ENCODE peak calls at places on chromosomes 7 and 10, in six cellular contexts. C is spleen, K is HCT116, R is HepG2, O is sigmoid colon, L is H54. D is an unnamed sample.

GRCh38 chr7:2444476-2444875 is 31.7 kb downstream of the GRIFIN start:
- DNase-seq in O (peak), K (no peak), L (no peak), C (no peak), R (no peak), D (no peak)

GRCh38 chr7:73718905-73719805 is at the start of gene STX1A:
- DNase-seq in C (peak), O (peak), K (no peak), L (peak), R (peak), D (no peak)

GRCh38 chr7:102297487-102298218 is 11.0 kb downstream of the SH2B2 start:
- DNase-seq in L (no peak), K (no peak), O (no peak), R (no peak), C (no peak), D (no peak)

GRCh38 chr7:28813238-28813962 is 144.7 kb downstream of the TRIL start:
- DNase-seq in R (no peak), O (no peak), L (no peak), C (no peak), K (no peak), D (no peak)

GRCh38 chr7:100215895-100216294 is 3.9 kb upstream of the PVRIG start:
- DNase-seq in C (peak), O (peak), L (no peak), R (no peak), K (no peak), D (no peak)

GRCh38 chr10:95517536-95518454 is 43.4 kb downstream of the SORBS1 start:
- DNase-seq in O (no peak), L (peak), C (no peak), K (no peak), R (peak), D (no peak)

GRCh38 chr7:19302731-19303130 is 157.5 kb upstream of the FERD3L start:
- DNase-seq in R (no peak), C (no peak), O (no peak), K (no peak), L (no peak), D (no peak)

GRCh38 chr7:99843808-99844207 is 16.0 kb downstream of the CYP3A43 start:
- DNase-seq in K (no peak), O (no peak), L (no peak), C (no peak), R (peak), D (no peak)

GRCh38 chr10:101495324-101495925 is 92.6 kb downstream of the POLL start:
- DNase-seq in R (peak), L (no peak), O (no peak), K (peak), C (no peak), D (peak)

GRCh38 chr10:127343831-127344230 is 147.4 kb upstream of the INSYN2A start:
- DNase-seq in R (no peak), O (no peak), L (no peak), C (no peak), K (no peak), D (no peak)

GRCh38 chr10:11448190-11448544 is 163.3 kb downstream of the USP6NL start:
- DNase-seq in O (no peak), L (no peak), R (no peak), K (no peak), C (no peak), D (no peak)

GRCh38 chr7:26156454-26157365 is 4.7 kb downstream of the NFE2L3 start:
- DNase-seq in L (peak), K (peak), O (no peak), R (peak), C (no peak), D (peak)

GRCh38 chr10:2329082-2329481 is 591.8 kb upstream of the ADARB2 start:
- DNase-seq in R (no peak), C (no peak), L (no peak), K (no peak), O (no peak), D (no peak)

GRCh38 chr10:4344544-4344994 is 481.4 kb upstream of the AKR1E2 start:
- DNase-seq in C (no peak), L (peak), R (no peak), K (peak), O (peak), D (peak)

GRCh38 chr10:65346466-65346865 is 1579.4 kb upstream of the LRRTM3 start:
- DNase-seq in O (no peak), K (no peak), L (no peak), C (no peak), R (no peak), D (no peak)

GRCh38 chr7:36155811-36156361 is 2.8 kb downstream of the EEPD1 start:
- DNase-seq in R (no peak), K (no peak), O (peak), C (no peak), L (peak), D (no peak)

GRCh38 chr10:21926358-21926890 is 77.1 kb downstream of the DNAJC1 start:
- DNase-seq in O (no peak), L (no peak), R (no peak), K (no peak), C (no peak), D (no peak)

GRCh38 chr7:108291791-108292440 is 161.8 kb upstream of the LAMB4 start:
- DNase-seq in K (no peak), C (no peak), L (no peak), R (no peak), O (no peak), D (no peak)

GRCh38 chr7:158206341-158206740 is 381.3 kb downstream of the PTPRN2 start:
- DNase-seq in R (no peak), O (no peak), L (no peak), K (no peak), C (no peak), D (no peak)

GRCh38 chr10:13567030-13567429 is 19.7 kb upstream of the PRPF18 start:
- DNase-seq in K (no peak), L (no peak), R (no peak), C (no peak), O (no peak), D (no peak)

GRCh38 chr7:39504963-39505362 is 61.2 kb upstream of the YAE1 start:
- DNase-seq in O (no peak), L (peak), C (no peak), R (no peak), K (peak), D (peak)

GRCh38 chr10:133039823-133040704 is 47.7 kb upstream of the ADGRA1 start:
- DNase-seq in O (no peak), R (no peak), C (no peak), L (no peak), K (no peak), D (no peak)

GRCh38 chr10:22593644-22594043 is 120.7 kb downstream of the PIP4K2A start:
- DNase-seq in L (no peak), R (no peak), K (no peak), C (no peak), O (no peak), D (no peak)

GRCh38 chr10:32132357-32132756 is 76.1 kb upstream of the KIF5B start:
- DNase-seq in L (no peak), R (no peak), K (no peak), C (no peak), O (no peak), D (no peak)

GRCh38 chr7:130560972-130561371 is 69.1 kb downstream of the MEST start:
- DNase-seq in O (no peak), L (peak), R (peak), C (no peak), K (peak), D (peak)

GRCh38 chr10:97892506-97892905 is 42.9 kb downstream of the GOLGA7B start:
- DNase-seq in K (no peak), L (no peak), O (no peak), C (no peak), R (no peak), D (no peak)

GRCh38 chr7:1249731-1250130 is 17.1 kb downstream of the UNCX start:
- DNase-seq in R (no peak), C (no peak), O (no peak), L (no peak), K (no peak), D (no peak)

GRCh38 chr10:71782917-71783490 is 9.7 kb upstream of the VSIR start:
- DNase-seq in O (no peak), R (no peak), C (peak), L (no peak), K (no peak), D (no peak)

GRCh38 chr10:28984431-28984830 is 304.4 kb upstream of the LYZL1 start:
- DNase-seq in K (no peak), O (peak), L (peak), C (peak), R (peak), D (peak)

GRCh38 chr7:30697716-30698460 is 15.6 kb upstream of the CRHR2 start:
- DNase-seq in R (no peak), L (no peak), C (peak), O (no peak), K (no peak), D (no peak)

GRCh38 chr10:120480065-120480600 is 23.1 kb downstream of the PLPP4 start:
- DNase-seq in C (no peak), L (no peak), R (no peak), K (no peak), O (no peak), D (no peak)

GRCh38 chr10:18214692-18215563 is 74.7 kb downstream of the CACNB2 start:
- DNase-seq in K (no peak), L (peak), C (no peak), O (peak), R (peak), D (peak)

GRCh38 chr7:88337556-88337955 is 30.9 kb upstream of the STEAP4 start:
- DNase-seq in C (no peak), K (no peak), L (peak), R (no peak), O (no peak), D (no peak)

GRCh38 chr7:99034932-99035722 is 108.8 kb downstream of the SMURF1 start:
- DNase-seq in L (no peak), O (no peak), C (no peak), K (no peak), R (no peak), D (no peak)

GRCh38 chr7:129308047-129308446 is 83.2 kb downstream of the AHCYL2 start:
- DNase-seq in K (no peak), O (no peak), L (no peak), R (peak), C (no peak), D (no peak)

GRCh38 chr7:77348371-77348813 is 67.8 kb downstream of the GSAP start:
- DNase-seq in L (peak), K (no peak), R (no peak), O (peak), C (no peak), D (no peak)

GRCh38 chr7:123573896-123574467 is 16.4 kb upstream of the NDUFA5 start:
- DNase-seq in L (no peak), K (no peak), R (no peak), O (no peak), C (no peak), D (no peak)

DNA sequence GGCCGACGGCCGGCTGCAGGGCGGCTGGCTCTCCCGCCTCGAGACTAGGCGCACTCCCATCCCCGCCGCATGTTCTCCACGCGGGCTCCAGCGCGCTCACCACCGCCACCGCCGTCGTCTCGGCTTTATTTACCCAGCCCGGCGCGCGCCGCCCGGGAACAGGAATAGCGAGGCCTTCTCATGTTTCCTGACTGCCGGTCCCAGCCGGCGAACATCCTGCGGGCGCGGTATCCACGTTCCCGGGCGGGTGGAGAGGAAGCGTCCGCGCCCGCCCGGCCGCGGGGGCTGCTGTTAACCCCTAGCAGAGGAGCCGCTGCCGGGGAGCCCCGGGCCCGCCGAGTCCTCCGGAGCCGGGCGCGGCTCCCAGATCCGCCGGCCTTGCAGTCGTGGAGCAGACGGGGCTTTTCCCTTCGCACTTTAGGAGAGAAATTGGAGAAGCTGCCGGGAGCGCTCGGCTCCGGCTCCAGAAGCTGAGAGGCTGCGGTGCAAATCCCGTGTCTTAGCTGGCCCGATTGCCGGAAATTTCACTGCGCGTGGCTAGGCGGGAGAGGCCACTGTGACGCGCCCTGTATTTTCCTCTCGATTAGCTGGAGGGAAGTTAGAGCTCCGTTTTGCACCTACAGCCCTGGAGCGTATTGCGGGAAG is at the start of gene MKX:
- DNase-seq in K (no peak), O (peak), R (no peak), C (no peak), L (peak), D (peak)
- TF ChIP-seq POLR2A in K (no peak), O (no peak), R (no peak), C (no peak), L (no peak), D (no peak)

GRCh38 chr7:55477781-55478374 is 94.4 kb downstream of the VOPP1 start:
- DNase-seq in O (no peak), C (peak), L (peak), K (no peak), R (no peak), D (no peak)
- TF ChIP-seq POLR2A in O (no peak), C (no peak), L (no peak), K (no peak), R (no peak), D (no peak)

GRCh38 chr10:60385399-60385738 is 4.3 kb downstream of the ANK3 start:
- DNase-seq in L (no peak), C (no peak), R (no peak), O (no peak), K (no peak), D (no peak)

GRCh38 chr10:60387531-60387930 is 2.1 kb downstream of the ANK3 start:
- DNase-seq in K (no peak), R (no peak), C (no peak), L (no peak), O (no peak), D (no peak)

GRCh38 chr10:60384006-60384405 is 5.7 kb downstream of the ANK3 start:
- DNase-seq in K (no peak), L (no peak), O (no peak), R (no peak), C (no peak), D (no peak)

GRCh38 chr10:60382946-60383681 is 6.6 kb downstream of the ANK3 start:
- DNase-seq in O (no peak), R (no peak), C (no peak), K (no peak), L (no peak), D (peak)

DNA sequence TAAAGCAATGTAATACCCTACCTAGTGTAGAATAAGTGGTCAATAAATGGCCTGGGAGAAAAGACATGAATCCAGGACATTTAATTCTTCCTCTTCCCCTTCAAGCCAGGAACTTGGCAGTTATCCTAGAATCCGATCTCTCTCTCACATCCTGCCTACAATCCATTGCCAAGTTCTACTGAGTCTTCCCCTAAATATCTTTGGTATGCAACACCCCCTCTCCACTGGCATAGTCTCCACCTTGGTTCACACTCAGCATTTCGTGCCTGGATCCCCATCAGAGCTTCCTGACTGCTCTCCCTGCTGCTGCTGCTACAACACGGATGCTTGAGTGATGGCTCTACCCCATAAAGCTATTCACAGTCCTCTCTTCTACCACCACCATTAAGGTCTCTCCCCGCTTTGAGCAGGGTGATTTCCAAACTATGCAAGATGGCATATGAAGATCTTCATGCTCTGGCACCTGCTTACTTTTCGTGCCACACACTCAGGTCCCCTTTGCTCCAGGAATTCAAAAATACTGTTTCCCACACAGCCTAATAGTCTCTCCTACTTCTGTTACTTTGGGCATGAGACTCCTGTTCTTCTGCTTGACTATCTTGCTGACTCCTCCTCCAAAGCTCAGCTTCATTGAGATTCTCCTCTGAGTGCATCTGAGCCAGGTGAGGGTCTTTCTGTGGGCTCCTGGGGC is 4.8 kb downstream of the ANK3 start:
- DNase-seq in L (peak), C (no peak), K (peak), R (no peak), O (no peak), D (peak)
- TF ChIP-seq POLR2A in L (no peak), C (no peak), K (no peak), R (no peak), O (no peak), D (no peak)

DNA sequence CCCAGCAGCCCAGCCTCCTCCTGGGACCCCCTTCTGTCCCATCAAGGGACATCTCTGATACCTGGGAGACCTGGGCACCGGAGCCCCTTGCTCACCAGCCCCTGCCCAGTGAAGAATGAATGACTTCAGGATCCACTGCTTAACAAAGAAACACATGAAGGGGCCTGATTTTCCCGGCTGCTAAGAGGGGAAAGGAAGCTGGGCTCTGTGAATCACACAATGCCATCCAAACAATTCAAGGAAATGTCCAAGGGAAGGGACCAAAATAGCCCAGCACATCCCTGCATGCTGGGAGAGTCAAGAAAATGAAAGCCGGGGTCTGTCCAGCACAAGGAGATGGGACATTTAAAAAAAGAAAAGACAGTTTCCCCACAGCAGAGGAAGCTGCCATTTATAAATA is 128.7 kb upstream of the JCAD start:
- DNase-seq in O (no peak), K (no peak), L (no peak), C (no peak), R (no peak), D (no peak)
- TF ChIP-seq POLR2A in O (no peak), K (no peak), L (no peak), C (no peak), R (no peak), D (no peak)

GRCh38 chr10:100185364-100186252 is at the start of gene ERLIN1:
- DNase-seq in R (peak), K (peak), C (peak), L (peak), O (peak), D (peak)
- TF ChIP-seq POLR2A in R (peak), K (peak), C (no peak), L (peak), O (peak), D (peak)

GRCh38 chr7:116441534-116441933 is 58.0 kb upstream of the CAV2 start:
- DNase-seq in R (no peak), C (no peak), K (no peak), L (no peak), O (no peak), D (no peak)
- TF ChIP-seq POLR2A in R (no peak), C (no peak), K (no peak), L (no peak), O (no peak), D (no peak)

GRCh38 chr7:141975806-141976523 is 2.4 kb upstream of the TAS2R38 start:
- DNase-seq in O (no peak), R (peak), L (peak), K (peak), C (peak), D (peak)

GRCh38 chr7:141974831-141975230 is 1.3 kb upstream of the TAS2R38 start:
- DNase-seq in K (peak), L (no peak), O (no peak), R (peak), C (no peak), D (peak)

GRCh38 chr7:141976524-141977245 is 3.1 kb upstream of the TAS2R38 start:
- DNase-seq in L (no peak), K (no peak), C (no peak), O (no peak), R (no peak), D (no peak)

GRCh38 chr7:141979611-141980010 is 6.0 kb upstream of the TAS2R38 start:
- DNase-seq in O (no peak), C (no peak), K (no peak), R (no peak), L (no peak), D (no peak)

GRCh38 chr7:141978351-141978750 is 4.8 kb upstream of the TAS2R38 start:
- DNase-seq in O (no peak), L (no peak), K (no peak), R (no peak), C (no peak), D (no peak)
- TF ChIP-seq POLR2A in O (no peak), L (no peak), K (no peak), R (no peak), C (no peak), D (no peak)

GRCh38 chr7:101251871-101252659 is 7.2 kb upstream of the FIS1 start:
- DNase-seq in K (peak), R (peak), C (peak), L (peak), O (peak), D (peak)
- TF ChIP-seq POLR2A in K (peak), R (peak), C (no peak), L (peak), O (no peak), D (peak)

GRCh38 chr10:105757302-105757701 is 1116.2 kb downstream of the SORCS3 start:
- DNase-seq in L (no peak), K (no peak), C (no peak), R (no peak), O (no peak), D (no peak)
- TF ChIP-seq POLR2A in L (no peak), K (no peak), C (no peak), R (no peak), O (no peak), D (no peak)